ENCODE peak calls at places on chromosomes 5 and 9, in five cellular contexts. E, T, G, A and B are unnamed samples.

GRCh38 chr9:21964925-21965385 is 29.2 kb downstream of the CDKN2A start:
- DNase-seq in A (no peak), T (no peak), E (no peak), G (peak; percentile 63), B (peak; percentile 11)

GRCh38 chr9:92590386-92590785 is 54.6 kb upstream of the ECM2 start:
- DNase-seq in E (no peak), G (peak; percentile 62), A (no peak), T (no peak), B (no peak)

GRCh38 chr5:9240431-9240830 is 305.4 kb downstream of the SEMA5A start:
- DNase-seq in T (no peak), G (no peak), A (no peak), E (no peak), B (no peak)

GRCh38 chr5:178420424-178420823 is 169.8 kb downstream of the COL23A1 start:
- DNase-seq in G (no peak), E (no peak), A (no peak), T (no peak), B (no peak)

GRCh38 chr9:87234854-87235253 is 262.8 kb upstream of the DAPK1 start:
- DNase-seq in A (no peak), G (no peak), T (no peak), E (no peak), B (no peak)

GRCh38 chr5:63878788-63879187 is 83.5 kb downstream of the HTR1A start:
- DNase-seq in T (peak; percentile 0), E (no peak), A (no peak), G (no peak), B (no peak)

GRCh38 chr5:61229416-61229815 is 67.1 kb upstream of the SMIM15 start:
- DNase-seq in G (no peak), T (no peak), A (no peak), E (no peak), B (no peak)

GRCh38 chr5:148875205-148875875 is 48.9 kb downstream of the ADRB2 start:
- DNase-seq in T (no peak), A (no peak), G (peak; percentile 52), E (no peak), B (no peak)

GRCh38 chr9:87655731-87656130 is 70.2 kb upstream of the CTSL start:
- DNase-seq in E (no peak), T (no peak), A (no peak), G (no peak), B (no peak)

GRCh38 chr9:129483467-129484324 is 137.2 kb downstream of the C9orf50 start:
- DNase-seq in T (peak; percentile 80), G (peak; percentile 98), A (peak; percentile 83), E (no peak), B (peak; percentile 66)

GRCh38 chr5:151115272-151115905 is 34.6 kb upstream of the TNIP1 start:
- DNase-seq in A (peak; percentile 64), G (peak; percentile 75), E (peak; percentile 72), T (peak; percentile 66), B (peak; percentile 78)

GRCh38 chr9:102237094-102237493 is 498.6 kb upstream of the GRIN3A start:
- DNase-seq in E (no peak), T (no peak), G (no peak), A (no peak), B (no peak)

GRCh38 chr5:108720416-108720815 is 27.3 kb upstream of the FER start:
- DNase-seq in T (no peak), E (no peak), G (peak; percentile 63), A (no peak), B (no peak)

GRCh38 chr9:108163321-108164005 is 673.9 kb upstream of the KLF4 start:
- DNase-seq in G (peak; percentile 80), A (no peak), T (no peak), E (no peak), B (no peak)

GRCh38 chr9:97935291-97935690 is 2.7 kb downstream of the HEMGN start:
- DNase-seq in E (peak; percentile 55), A (no peak), T (no peak), G (no peak), B (no peak)

GRCh38 chr9:714675-715074 is 126.8 kb upstream of the DMRT1 start:
- DNase-seq in G (peak; percentile 41), A (no peak), E (no peak), T (no peak), B (no peak)

GRCh38 chr5:174642816-174643405 is 81.5 kb upstream of the MSX2 start:
- DNase-seq in G (no peak), E (no peak), A (no peak), T (no peak), B (no peak)

GRCh38 chr9:122820490-122820845 is 7.9 kb downstream of the PDCL start:
- DNase-seq in E (no peak), A (no peak), G (no peak), T (no peak), B (no peak)

GRCh38 chr9:122822958-122823357 is 5.4 kb downstream of the PDCL start:
- DNase-seq in G (no peak), A (no peak), E (no peak), T (no peak), B (no peak)

GRCh38 chr9:122819791-122820489 is 8.4 kb downstream of the PDCL start:
- DNase-seq in E (no peak), G (no peak), A (no peak), T (no peak), B (no peak)

GRCh38 chr9:122821278-122821952 is 7.0 kb downstream of the PDCL start:
- DNase-seq in G (no peak), E (no peak), T (peak; percentile 55), A (peak; percentile 50), B (peak; percentile 5)

DNA sequence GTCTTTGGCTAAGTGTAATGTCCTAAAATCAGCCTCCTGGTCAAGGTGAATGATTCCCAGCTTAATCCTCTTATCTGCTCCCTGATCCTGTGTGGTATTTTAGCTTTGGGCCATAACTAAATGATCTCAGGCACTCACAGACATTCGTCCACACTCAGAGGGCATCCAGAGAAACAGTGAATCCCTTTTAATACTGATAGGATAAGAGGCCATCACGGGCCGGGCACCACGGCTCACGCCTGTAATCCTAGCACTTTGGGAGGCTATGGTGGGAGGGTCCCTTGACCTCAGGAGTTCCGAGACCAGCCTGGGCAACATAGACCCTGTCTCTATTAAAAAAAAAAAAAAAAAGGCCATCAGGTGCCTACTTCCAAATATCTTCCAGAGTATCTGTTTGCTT is 6.3 kb downstream of the PDCL start:
- DNase-seq in E (no peak), T (no peak), A (no peak), G (no peak), B (no peak)
- H3K36me3 ChIP-seq in E (peaks cover 78% of the 10 kb centered on the region), T (peaks cover 68% of the 10 kb centered on the region), A (peaks cover 51% of the 10 kb centered on the region), G (peaks cover 14% of the 10 kb centered on the region), B (peaks cover 22% of the 10 kb centered on the region)

DNA sequence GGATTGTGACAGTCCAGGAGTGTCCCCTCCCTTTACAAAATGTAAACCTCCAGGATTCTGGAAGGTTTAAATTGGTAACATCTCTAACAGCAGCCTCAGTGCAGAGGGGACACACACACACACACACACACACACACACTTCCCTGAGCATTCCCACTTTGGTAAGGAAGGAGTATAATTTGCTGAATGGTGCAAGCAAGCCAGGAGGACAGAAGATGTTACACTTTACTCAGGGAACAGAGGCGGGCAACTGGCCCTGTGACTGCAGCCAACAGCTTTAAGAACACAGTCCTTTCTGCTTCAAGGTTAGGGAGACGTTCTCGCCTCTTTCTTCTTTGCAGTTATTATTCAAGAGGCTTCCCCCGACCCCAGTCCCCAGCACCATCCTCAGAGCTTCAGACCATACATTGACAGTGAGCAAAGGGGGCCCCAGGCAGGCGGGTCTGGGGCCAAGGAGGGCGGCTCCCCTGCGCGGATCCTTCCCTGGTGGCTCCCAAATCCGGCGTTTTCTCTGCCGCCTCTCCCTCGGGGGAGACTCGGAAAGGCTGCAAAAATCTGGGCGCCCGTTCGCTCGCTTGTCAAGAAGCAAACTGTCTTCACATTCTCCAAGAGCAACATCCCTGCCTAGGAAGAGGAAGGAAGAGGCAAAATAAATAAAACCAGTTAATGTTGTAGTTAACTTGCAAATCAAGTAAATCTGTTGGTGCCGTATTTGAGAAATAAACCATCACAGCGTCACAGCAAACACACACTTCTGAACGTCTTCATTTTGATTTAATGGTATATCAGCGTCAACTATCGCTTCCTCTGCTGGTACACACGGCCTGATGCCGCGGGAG is 3.9 kb upstream of the LHX2 start:
- DNase-seq in G (no peak), T (no peak), A (no peak), E (no peak), B (no peak)
- H3K27ac ChIP-seq in G (no peak overlapping the region), T (no peak overlapping the region), A (no peak overlapping the region), E (no peak overlapping the region), B (no peak overlapping the region)

DNA sequence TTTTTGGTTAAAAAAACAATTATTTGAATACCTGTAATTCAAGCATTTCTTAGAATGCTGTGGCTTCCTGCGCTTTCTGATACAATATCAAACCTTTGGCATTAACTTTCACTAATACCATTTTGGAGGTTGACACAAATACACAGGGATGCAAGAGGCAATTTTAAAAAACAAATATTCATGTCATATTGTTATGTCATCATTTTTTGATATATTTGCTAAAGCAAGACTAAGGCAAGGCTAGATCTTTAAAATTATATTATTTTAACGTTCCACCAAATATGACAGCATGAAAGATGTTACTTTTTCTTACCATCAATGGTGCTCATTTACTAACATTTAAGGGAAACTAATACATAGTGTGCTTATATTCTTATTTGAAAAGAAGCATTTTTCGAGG is 93.4 kb upstream of the FSD1L start:
- DNase-seq in E (no peak), T (no peak), A (no peak), G (no peak), B (no peak)
- H3K36me3 ChIP-seq in E (peaks cover 22% of the 10 kb centered on the region), T (no peaks in the 10 kb centered on the region), A (peaks cover 15% of the 10 kb centered on the region), G (peaks cover 6% of the 10 kb centered on the region), B (no peaks in the 10 kb centered on the region)

GRCh38 chr5:32710859-32711692 is at the start of gene NPR3:
- DNase-seq in T (peak; percentile 49), E (no peak), A (no peak), G (peak; percentile 89), B (no peak)

GRCh38 chr5:32709789-32710334 is 1.3 kb upstream of the NPR3 start:
- DNase-seq in E (no peak), G (peak; percentile 91), A (peak; percentile 45), T (peak; percentile 85), B (peak; percentile 41)

GRCh38 chr5:32711693-32712462 is 757 bp downstream of the NPR3 start:
- DNase-seq in G (peak; percentile 85), E (no peak), T (no peak), A (no peak), B (no peak)

GRCh38 chr5:32708949-32709348 is 2.2 kb upstream of the NPR3 start:
- DNase-seq in G (no peak), T (no peak), A (no peak), E (no peak), B (no peak)

DNA sequence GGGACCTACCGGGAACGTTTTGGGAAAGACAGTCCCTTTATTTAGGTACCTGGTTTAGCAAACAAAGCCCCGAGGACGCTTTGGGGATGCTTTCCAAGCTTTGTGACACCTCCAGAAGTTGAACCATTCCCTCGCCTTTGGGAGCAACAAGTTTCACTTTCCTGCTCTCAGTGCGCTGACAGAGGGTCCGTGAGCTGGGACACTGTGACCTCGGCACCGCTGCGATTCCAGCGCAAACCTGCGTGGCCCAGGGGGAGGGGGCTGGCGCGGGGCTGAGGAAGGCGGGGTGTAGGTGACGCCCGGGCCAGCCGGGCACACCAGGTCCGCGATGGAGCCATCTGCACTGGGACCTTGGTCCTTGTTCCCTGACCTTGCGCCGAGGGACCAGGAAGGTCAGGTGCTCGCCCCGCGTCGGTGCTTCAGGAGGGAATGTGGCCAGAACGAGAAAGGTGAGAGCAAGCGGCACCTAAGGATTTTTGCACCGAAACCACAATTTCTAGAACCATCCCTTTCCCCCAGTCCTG is 724 bp upstream of the NPR3 start:
- DNase-seq in T (no peak), E (no peak), A (no peak), G (peak; percentile 61), B (no peak)
- H3K27ac ChIP-seq in T (no peak overlapping the region), E (no peak overlapping the region), A (peak overlapping the region; percentile 48), G (peak overlapping the region; percentile 86), B (no peak overlapping the region)

GRCh38 chr5:1824109-1824821 is 23.1 kb downstream of the NDUFS6 start:
- DNase-seq in T (no peak), E (no peak), A (no peak), G (no peak), B (no peak)
- H3K36me3 ChIP-seq in T (no peaks in the 10 kb centered on the region), E (peaks cover 61% of the 10 kb centered on the region), A (peaks cover 88% of the 10 kb centered on the region), G (peaks cover 3% of the 10 kb centered on the region), B (no peaks in the 10 kb centered on the region)